ENCODE peak calls at places on chromosomes 4 and X, in eight cellular contexts. One of them, this sample, is unnamed.
A peak's percentile ranks its signal among the peaks of the same experiment; 100 is the strongest.

GRCh38 chrX:15146515-15146914 is 123.4 kb downstream of the ASB9 start:
- DNase-seq in GM23248: peak; percentile 17
- DNase-seq in HCT116: no peak
- DNase-seq in hepatocyte: peak; percentile 8
- DNase-seq in MM.1S: no peak
- DNase-seq in SK-N-SH: peak; percentile 22
- DNase-seq in GM23338: peak; percentile 50
- DNase-seq in neural progenitor cell: peak; percentile 39
- DNase-seq in this sample: peak; percentile 12

GRCh38 chr4:92121099-92121498 is 182.7 kb upstream of the GRID2 start:
- DNase-seq in GM23248: no peak
- DNase-seq in HCT116: no peak
- DNase-seq in hepatocyte: peak; percentile 9
- DNase-seq in MM.1S: peak; percentile 34
- DNase-seq in SK-N-SH: no peak
- DNase-seq in GM23338: no peak
- DNase-seq in neural progenitor cell: no peak
- DNase-seq in this sample: no peak

GRCh38 chrX:24577091-24577490 is 70.1 kb downstream of the PCYT1B start:
- DNase-seq in GM23248: no peak
- DNase-seq in HCT116: no peak
- DNase-seq in hepatocyte: no peak
- DNase-seq in MM.1S: no peak
- DNase-seq in SK-N-SH: no peak
- DNase-seq in GM23338: no peak
- DNase-seq in neural progenitor cell: no peak
- DNase-seq in this sample: no peak

GRCh38 chr4:5378002-5378401 is 326.7 kb downstream of the STK32B start:
- DNase-seq in GM23248: peak; percentile 41
- DNase-seq in HCT116: peak; percentile 13
- DNase-seq in hepatocyte: no peak
- DNase-seq in MM.1S: no peak
- DNase-seq in SK-N-SH: no peak
- DNase-seq in GM23338: peak; percentile 21
- DNase-seq in neural progenitor cell: peak; percentile 15
- DNase-seq in this sample: no peak

GRCh38 chr4:76270776-76271175 is 19.3 kb downstream of the FAM47E start:
- DNase-seq in GM23248: no peak
- DNase-seq in HCT116: no peak
- DNase-seq in hepatocyte: no peak
- DNase-seq in MM.1S: no peak
- DNase-seq in SK-N-SH: no peak
- DNase-seq in GM23338: no peak
- DNase-seq in neural progenitor cell: no peak
- DNase-seq in this sample: no peak

GRCh38 chrX:34918091-34918736 is 24.4 kb upstream of the FAM47B start:
- DNase-seq in GM23248: peak; percentile 82
- DNase-seq in HCT116: no peak
- DNase-seq in hepatocyte: peak; percentile 25
- DNase-seq in MM.1S: no peak
- DNase-seq in SK-N-SH: no peak
- DNase-seq in GM23338: no peak
- DNase-seq in neural progenitor cell: no peak
- DNase-seq in this sample: no peak

GRCh38 chr4:169188204-169188603 is 82.6 kb downstream of the SH3RF1 start:
- DNase-seq in GM23248: no peak
- DNase-seq in HCT116: no peak
- DNase-seq in hepatocyte: no peak
- DNase-seq in MM.1S: no peak
- DNase-seq in SK-N-SH: no peak
- DNase-seq in GM23338: no peak
- DNase-seq in neural progenitor cell: no peak
- DNase-seq in this sample: no peak

GRCh38 chrX:100368167-100368566 is 41.9 kb downstream of the PCDH19 start:
- DNase-seq in GM23248: peak; percentile 22
- DNase-seq in HCT116: peak; percentile 4
- DNase-seq in hepatocyte: peak; percentile 19
- DNase-seq in MM.1S: peak; percentile 23
- DNase-seq in SK-N-SH: peak; percentile 21
- DNase-seq in GM23338: peak; percentile 49
- DNase-seq in neural progenitor cell: peak; percentile 42
- DNase-seq in this sample: peak; percentile 11

GRCh38 chr4:173025131-173025530 is 143.5 kb upstream of the GALNT7 start:
- DNase-seq in GM23248: peak; percentile 77
- DNase-seq in HCT116: peak; percentile 76
- DNase-seq in hepatocyte: peak; percentile 84
- DNase-seq in MM.1S: peak; percentile 58
- DNase-seq in SK-N-SH: peak; percentile 60
- DNase-seq in GM23338: peak; percentile 91
- DNase-seq in neural progenitor cell: peak; percentile 82
- DNase-seq in this sample: peak; percentile 78

GRCh38 chrX:19674041-19674769 is 158.9 kb upstream of the MAP3K15 start:
- DNase-seq in GM23248: no peak
- DNase-seq in HCT116: no peak
- DNase-seq in hepatocyte: no peak
- DNase-seq in MM.1S: no peak
- DNase-seq in SK-N-SH: no peak
- DNase-seq in GM23338: no peak
- DNase-seq in neural progenitor cell: no peak
- DNase-seq in this sample: no peak

GRCh38 chrX:74248889-74249288 is 55.1 kb upstream of the ZCCHC13 start:
- DNase-seq in GM23248: peak; percentile 24
- DNase-seq in HCT116: no peak
- DNase-seq in hepatocyte: peak; percentile 18
- DNase-seq in MM.1S: no peak
- DNase-seq in SK-N-SH: no peak
- DNase-seq in GM23338: peak; percentile 67
- DNase-seq in neural progenitor cell: peak; percentile 9
- DNase-seq in this sample: no peak

GRCh38 chr4:93416337-93417102 is 412.0 kb upstream of the ATOH1 start:
- DNase-seq in GM23248: no peak
- DNase-seq in HCT116: no peak
- DNase-seq in hepatocyte: no peak
- DNase-seq in MM.1S: no peak
- DNase-seq in SK-N-SH: peak; percentile 37
- DNase-seq in GM23338: no peak
- DNase-seq in neural progenitor cell: no peak
- DNase-seq in this sample: no peak

GRCh38 chr4:1417522-1418390 is 11.5 kb upstream of the NKX1-1 start:
- DNase-seq in GM23248: no peak
- DNase-seq in HCT116: no peak
- DNase-seq in hepatocyte: no peak
- DNase-seq in MM.1S: no peak
- DNase-seq in SK-N-SH: peak; percentile 30
- DNase-seq in GM23338: no peak
- DNase-seq in neural progenitor cell: no peak
- DNase-seq in this sample: no peak

GRCh38 chrX:1207496-1208025 is 4.9 kb downstream of the CRLF2 start:
- DNase-seq in GM23248: no peak
- DNase-seq in HCT116: no peak
- DNase-seq in hepatocyte: no peak
- DNase-seq in MM.1S: peak; percentile 21
- DNase-seq in SK-N-SH: no peak
- DNase-seq in GM23338: no peak
- DNase-seq in neural progenitor cell: no peak
- DNase-seq in this sample: no peak

GRCh38 chrX:1202251-1202650 is 10.2 kb downstream of the CRLF2 start:
- DNase-seq in GM23248: no peak
- DNase-seq in HCT116: no peak
- DNase-seq in hepatocyte: no peak
- DNase-seq in MM.1S: no peak
- DNase-seq in SK-N-SH: no peak
- DNase-seq in GM23338: no peak
- DNase-seq in neural progenitor cell: no peak
- DNase-seq in this sample: no peak

GRCh38 chrX:1210844-1211243 is 1.6 kb downstream of the CRLF2 start:
- DNase-seq in GM23248: no peak
- DNase-seq in HCT116: no peak
- DNase-seq in hepatocyte: no peak
- DNase-seq in MM.1S: no peak
- DNase-seq in SK-N-SH: no peak
- DNase-seq in GM23338: no peak
- DNase-seq in neural progenitor cell: no peak
- DNase-seq in this sample: no peak

GRCh38 chrX:1205681-1206611 is 6.5 kb downstream of the CRLF2 start:
- DNase-seq in GM23248: peak; percentile 60
- DNase-seq in HCT116: peak; percentile 95
- DNase-seq in hepatocyte: peak; percentile 57
- DNase-seq in MM.1S: peak; percentile 79
- DNase-seq in SK-N-SH: peak; percentile 8
- DNase-seq in GM23338: peak; percentile 98
- DNase-seq in neural progenitor cell: peak; percentile 94
- DNase-seq in this sample: peak; percentile 95
- TF ChIP-seq EZH2phosphoT487 in GM23248: no peak
- TF ChIP-seq EZH2phosphoT487 in HCT116: no peak
- TF ChIP-seq EZH2phosphoT487 in hepatocyte: no peak
- TF ChIP-seq EZH2phosphoT487 in MM.1S: no peak
- TF ChIP-seq EZH2phosphoT487 in SK-N-SH: no peak
- TF ChIP-seq EZH2phosphoT487 in GM23338: no peak
- TF ChIP-seq EZH2phosphoT487 in neural progenitor cell: no peak
- TF ChIP-seq EZH2phosphoT487 in this sample: no peak

DNA sequence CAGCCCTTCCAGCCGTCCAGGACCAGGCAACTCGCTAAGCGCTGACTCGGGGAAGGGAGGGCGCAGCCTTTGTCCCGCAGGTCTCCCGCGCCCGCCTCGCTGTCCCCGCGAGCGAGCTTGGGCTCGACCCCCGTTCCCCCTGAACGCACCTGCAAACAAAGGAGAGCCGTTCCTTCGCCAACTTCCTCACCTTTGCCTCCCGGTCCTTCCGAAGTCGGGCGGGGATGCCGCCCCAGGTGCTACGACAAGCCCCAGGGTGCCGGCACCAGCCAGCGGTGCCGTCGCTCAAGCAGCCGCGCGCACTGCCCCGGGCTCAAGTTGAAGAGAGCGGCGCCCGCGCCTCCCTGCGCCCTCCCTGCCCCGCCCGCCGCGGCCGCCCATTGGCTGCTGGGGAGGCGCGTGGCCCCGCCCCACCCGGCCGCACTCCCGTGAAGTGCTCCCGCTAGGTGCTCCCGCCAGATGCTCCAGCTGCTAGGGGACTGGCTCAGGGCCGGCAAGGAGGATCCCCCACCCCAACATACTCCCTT is 107.1 kb downstream of the NSUN7 start:
- DNase-seq in GM23248: peak; percentile 61
- DNase-seq in HCT116: no peak
- DNase-seq in hepatocyte: peak; percentile 84
- DNase-seq in MM.1S: peak; percentile 84
- DNase-seq in SK-N-SH: peak; percentile 96
- DNase-seq in GM23338: peak; percentile 95
- DNase-seq in neural progenitor cell: peak; percentile 92
- DNase-seq in this sample: peak; percentile 79
- H3K4me3 ChIP-seq in GM23248: peak overlapping the region; percentile 34
- H3K4me3 ChIP-seq in HCT116: no peak overlapping the region
- H3K4me3 ChIP-seq in hepatocyte: peak overlapping the region; percentile 65
- H3K4me3 ChIP-seq in MM.1S: peak overlapping the region; percentile 62
- H3K4me3 ChIP-seq in SK-N-SH: no peak overlapping the region
- H3K4me3 ChIP-seq in GM23338: peak overlapping the region; percentile 64
- H3K4me3 ChIP-seq in neural progenitor cell: peak overlapping the region; percentile 80
- H3K4me3 ChIP-seq in this sample: peak overlapping the region; percentile 71

DNA sequence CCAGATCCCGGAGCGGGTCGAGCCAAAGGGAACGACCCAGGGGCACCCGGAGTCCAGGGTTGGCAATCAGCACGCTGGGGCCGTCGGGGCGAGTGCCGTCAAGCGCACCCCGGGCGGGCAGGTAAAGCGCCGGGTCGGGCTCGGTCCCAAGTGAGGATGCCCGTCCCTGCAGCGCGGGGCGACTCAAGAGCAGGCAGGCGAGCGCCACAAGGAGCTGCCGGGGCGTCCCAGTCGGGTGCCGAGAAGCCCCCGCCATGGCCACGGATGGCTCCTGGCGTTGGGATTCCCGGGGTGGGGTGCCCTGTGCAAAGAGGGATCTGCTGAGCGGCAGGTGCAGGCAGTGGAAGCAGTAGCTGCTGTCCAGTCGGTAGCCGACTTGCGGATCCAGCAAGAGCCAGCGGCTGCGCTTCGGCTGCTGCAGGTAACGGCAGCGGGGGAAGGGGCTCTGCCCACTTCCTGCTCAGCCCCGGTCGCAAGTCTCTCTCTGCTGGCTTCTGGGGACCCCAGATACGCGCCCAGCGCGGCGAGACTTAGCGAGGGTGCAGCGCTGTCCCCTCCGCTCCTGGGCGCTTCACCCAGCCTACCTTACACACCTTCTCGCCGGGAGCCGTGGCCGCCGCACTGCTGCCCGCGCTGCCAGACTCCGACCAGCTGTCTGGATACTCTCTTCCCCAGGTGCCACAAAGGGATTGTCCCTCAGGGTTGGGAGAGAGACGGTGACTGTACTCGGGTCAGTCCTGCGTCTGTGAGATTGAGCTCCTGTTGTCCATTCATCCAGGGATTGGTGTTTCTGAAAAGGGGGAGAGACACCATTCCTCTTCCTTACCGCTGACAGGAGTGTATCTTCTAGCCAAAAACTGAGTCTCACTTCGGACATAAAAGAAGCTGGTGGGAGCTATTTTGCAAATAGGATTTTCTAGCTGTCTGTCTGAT is at the start of gene FREM3:
- DNase-seq in GM23248: peak; percentile 17
- DNase-seq in HCT116: no peak
- DNase-seq in hepatocyte: peak; percentile 16
- DNase-seq in MM.1S: no peak
- DNase-seq in SK-N-SH: peak; percentile 19
- DNase-seq in GM23338: peak; percentile 72
- DNase-seq in neural progenitor cell: peak; percentile 55
- DNase-seq in this sample: no peak
- H3K4me2 ChIP-seq in GM23248: peak within 1 kb of the TSS; percentile 71
- H3K4me2 ChIP-seq in HCT116: no peak within 1 kb of the TSS
- H3K4me2 ChIP-seq in hepatocyte: peak within 1 kb of the TSS; percentile 87
- H3K4me2 ChIP-seq in MM.1S: peak within 1 kb of the TSS; percentile 94
- H3K4me2 ChIP-seq in SK-N-SH: peak within 1 kb of the TSS; percentile 83
- H3K4me2 ChIP-seq in GM23338: peak within 1 kb of the TSS; percentile 97
- H3K4me2 ChIP-seq in neural progenitor cell: peak within 1 kb of the TSS; percentile 96
- H3K4me2 ChIP-seq in this sample: no peak within 1 kb of the TSS

GRCh38 chr4:87589531-87589930 is 18.8 kb upstream of the DSPP start:
- DNase-seq in GM23248: peak; percentile 93
- DNase-seq in HCT116: no peak
- DNase-seq in hepatocyte: peak; percentile 52
- DNase-seq in MM.1S: peak; percentile 31
- DNase-seq in SK-N-SH: no peak
- DNase-seq in GM23338: no peak
- DNase-seq in neural progenitor cell: no peak
- DNase-seq in this sample: no peak
- TF ChIP-seq EZH2phosphoT487 in GM23248: no peak
- TF ChIP-seq EZH2phosphoT487 in HCT116: no peak
- TF ChIP-seq EZH2phosphoT487 in hepatocyte: no peak
- TF ChIP-seq EZH2phosphoT487 in MM.1S: no peak
- TF ChIP-seq EZH2phosphoT487 in SK-N-SH: no peak
- TF ChIP-seq EZH2phosphoT487 in GM23338: no peak
- TF ChIP-seq EZH2phosphoT487 in neural progenitor cell: no peak
- TF ChIP-seq EZH2phosphoT487 in this sample: no peak

This sample was measured in OCI-LY7.